ENCODE peak calls at places on chromosomes 7 and 10, in eight cellular contexts. B is sigmoid colon, X is transverse colon, K is esophagus muscularis mucosa, J is GM12878, O is stomach, R is K562, E is upper lobe of left lung. F is an unnamed sample.

GRCh38 chr10:62652114-62652513 is 152.4 kb upstream of the ADO start:
- DNase-seq in B (no peak), X (no peak), K (no peak), J (no peak), O (no peak), R (no peak), E (no peak), F (no peak)

GRCh38 chr7:32679192-32679591 is 183.9 kb downstream of the AVL9 start:
- DNase-seq in B (no peak), X (no peak), K (no peak), J (no peak), O (no peak), R (no peak), E (no peak), F (no peak)

GRCh38 chr10:96333091-96333490 is 25.7 kb downstream of the OPALIN start:
- DNase-seq in B (no peak), X (no peak), K (no peak), J (no peak), O (no peak), R (no peak), E (no peak), F (no peak)

GRCh38 chr10:24901686-24902399 is 50.6 kb downstream of the PRTFDC1 start:
- DNase-seq in B (no peak), X (peak), K (no peak), J (peak), O (peak), R (peak), E (no peak), F (no peak)

GRCh38 chr10:44571701-44572100 is 186.8 kb upstream of the CXCL12 start:
- DNase-seq in B (no peak), X (no peak), K (no peak), J (no peak), O (no peak), R (no peak), E (no peak), F (no peak)

GRCh38 chr7:93327006-93327633 is 95.0 kb downstream of the VPS50 start:
- DNase-seq in B (no peak), X (no peak), K (no peak), J (no peak), O (no peak), R (no peak), E (no peak), F (no peak)

GRCh38 chr7:113015038-113015645 is 71.5 kb downstream of the GPR85 start:
- DNase-seq in B (no peak), X (no peak), K (no peak), J (no peak), O (no peak), R (no peak), E (no peak), F (no peak)

GRCh38 chr7:5670173-5670933 is 111.1 kb downstream of the RNF216 start:
- DNase-seq in B (no peak), X (no peak), K (no peak), J (no peak), O (no peak), R (no peak), E (no peak), F (no peak)

GRCh38 chr7:5831196-5831595 is 49.4 kb upstream of the OCM start:
- DNase-seq in B (no peak), X (no peak), K (no peak), J (no peak), O (no peak), R (no peak), E (no peak), F (no peak)

GRCh38 chr7:122584852-122585251 is 114.1 kb downstream of the RNF133 start:
- DNase-seq in B (no peak), X (no peak), K (no peak), J (no peak), O (no peak), R (no peak), E (no peak), F (no peak)

GRCh38 chr10:96998329-96998888 is 166.3 kb downstream of the LCOR start:
- DNase-seq in B (no peak), X (no peak), K (no peak), J (no peak), O (no peak), R (peak), E (no peak), F (no peak)

GRCh38 chr10:11024596-11024995 is 6.9 kb downstream of the CELF2 start:
- DNase-seq in B (no peak), X (no peak), K (peak), J (no peak), O (no peak), R (no peak), E (no peak), F (no peak)

GRCh38 chr7:100568176-100568935 is 5.3 kb downstream of the SAP25 start:
- DNase-seq in B (no peak), X (peak), K (no peak), J (no peak), O (no peak), R (no peak), E (no peak), F (no peak)

GRCh38 chr7:1555046-1555812 is 776 bp downstream of the TMEM184A start:
- DNase-seq in B (no peak), X (peak), K (no peak), J (no peak), O (peak), R (peak), E (peak), F (no peak)

GRCh38 chr7:1059200-1060091 is 15.1 kb downstream of the GPR146 start:
- DNase-seq in B (no peak), X (peak), K (no peak), J (peak), O (peak), R (peak), E (peak), F (no peak)

GRCh38 chr10:103780242-103781149 is 74.9 kb downstream of the SH3PXD2A start:
- DNase-seq in B (no peak), X (no peak), K (no peak), J (no peak), O (no peak), R (no peak), E (no peak), F (no peak)

GRCh38 chr10:20767028-20767427 is 130.1 kb downstream of the NEBL start:
- DNase-seq in B (no peak), X (no peak), K (no peak), J (no peak), O (no peak), R (no peak), E (no peak), F (no peak)

GRCh38 chr7:23863209-23863798 is 153.3 kb downstream of the STK31 start:
- DNase-seq in B (no peak), X (no peak), K (no peak), J (no peak), O (no peak), R (peak), E (no peak), F (no peak)

GRCh38 chr10:12417341-12417740 is 68.0 kb downstream of the CAMK1D start:
- DNase-seq in B (no peak), X (no peak), K (no peak), J (no peak), O (no peak), R (no peak), E (peak), F (no peak)

GRCh38 chr10:87519582-87519981 is 14.9 kb downstream of the MINPP1 start:
- DNase-seq in B (no peak), X (no peak), K (no peak), J (no peak), O (no peak), R (no peak), E (no peak), F (no peak)

GRCh38 chr10:110010076-110011069 is 2.6 kb downstream of the ADD3 start:
- DNase-seq in B (no peak), X (no peak), K (no peak), J (peak), O (no peak), R (no peak), E (no peak), F (no peak)

GRCh38 chr7:74633451-74633921 is 24.0 kb upstream of the GTF2I start:
- DNase-seq in B (no peak), X (peak), K (no peak), J (no peak), O (peak), R (peak), E (no peak), F (no peak)

GRCh38 chr7:52273685-52274610 is 761.5 kb upstream of the POM121L12 start:
- DNase-seq in B (no peak), X (no peak), K (peak), J (no peak), O (no peak), R (no peak), E (peak), F (no peak)

GRCh38 chr7:142854505-142855400 is at the start of gene EPHB6:
- DNase-seq in B (peak), X (peak), K (no peak), J (no peak), O (peak), R (peak), E (peak), F (peak)

GRCh38 chr7:76314042-76314721 is 11.7 kb downstream of the HSPB1 start:
- DNase-seq in B (peak), X (peak), K (peak), J (peak), O (peak), R (peak), E (peak), F (peak)

GRCh38 chr10:72802291-72803118 is 91.0 kb upstream of the OIT3 start:
- DNase-seq in B (no peak), X (no peak), K (no peak), J (no peak), O (no peak), R (no peak), E (no peak), F (no peak)

GRCh38 chr7:155533827-155534690 is 12.3 kb downstream of the CNPY1 start:
- DNase-seq in B (peak), X (no peak), K (no peak), J (no peak), O (no peak), R (peak), E (no peak), F (no peak)

GRCh38 chr10:24115403-24115802 is 93.5 kb upstream of the KIAA1217 start:
- DNase-seq in B (no peak), X (no peak), K (peak), J (no peak), O (no peak), R (no peak), E (no peak), F (no peak)

DNA sequence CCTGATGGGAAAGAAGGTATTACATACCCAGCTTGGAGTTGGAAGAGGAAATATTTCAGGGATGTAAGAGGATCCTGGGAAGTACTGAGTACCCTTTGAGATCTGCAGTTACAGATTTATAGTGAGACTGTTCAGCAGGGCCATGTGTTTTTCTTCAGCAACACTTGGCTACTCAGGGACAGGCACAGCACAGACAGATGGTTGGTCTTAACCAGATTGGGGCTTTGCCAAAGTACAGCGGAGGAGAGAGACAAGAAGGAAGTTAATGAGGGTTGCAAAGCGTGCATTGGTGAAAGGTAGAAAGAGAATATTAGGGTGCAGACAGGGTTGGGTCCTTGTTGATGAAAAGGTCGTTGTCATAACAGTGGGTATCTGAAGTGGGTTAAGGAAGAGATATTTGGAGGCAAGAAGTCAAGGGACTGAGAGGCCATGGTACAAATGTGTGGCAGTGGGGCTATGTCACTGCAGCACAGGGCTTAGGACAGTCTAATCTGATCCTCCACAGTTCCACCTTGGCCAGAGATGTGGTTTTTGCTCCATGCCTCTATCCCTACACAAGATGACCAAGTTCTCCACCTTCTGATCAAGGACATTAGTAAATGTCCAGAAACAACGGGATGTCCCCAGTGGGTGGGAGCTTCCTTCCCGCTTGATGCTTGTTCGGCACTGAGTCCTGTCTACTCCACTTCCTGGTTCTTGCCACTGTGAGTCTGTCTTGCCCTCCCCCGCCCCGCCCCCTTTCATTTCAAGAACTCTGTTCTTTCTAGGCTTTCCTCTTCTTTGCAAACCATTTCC is 18.9 kb upstream of the DNAJC1 start:
- DNase-seq in B (no peak), X (peak), K (no peak), J (no peak), O (no peak), R (peak), E (no peak), F (no peak)
- TF ChIP-seq EP300 in B (peak), X (no peak), K (no peak), J (no peak), O (no peak), R (no peak), E (peak), F (no peak)

GRCh38 chr7:157299613-157300405 is 37.0 kb upstream of the DNAJB6 start:
- DNase-seq in B (no peak), X (no peak), K (no peak), J (no peak), O (no peak), R (peak), E (peak), F (no peak)
- TF ChIP-seq POLR2AphosphoS5 in B (no peak), X (no peak), K (no peak), J (no peak), O (no peak), R (no peak), E (no peak), F (no peak)

DNA sequence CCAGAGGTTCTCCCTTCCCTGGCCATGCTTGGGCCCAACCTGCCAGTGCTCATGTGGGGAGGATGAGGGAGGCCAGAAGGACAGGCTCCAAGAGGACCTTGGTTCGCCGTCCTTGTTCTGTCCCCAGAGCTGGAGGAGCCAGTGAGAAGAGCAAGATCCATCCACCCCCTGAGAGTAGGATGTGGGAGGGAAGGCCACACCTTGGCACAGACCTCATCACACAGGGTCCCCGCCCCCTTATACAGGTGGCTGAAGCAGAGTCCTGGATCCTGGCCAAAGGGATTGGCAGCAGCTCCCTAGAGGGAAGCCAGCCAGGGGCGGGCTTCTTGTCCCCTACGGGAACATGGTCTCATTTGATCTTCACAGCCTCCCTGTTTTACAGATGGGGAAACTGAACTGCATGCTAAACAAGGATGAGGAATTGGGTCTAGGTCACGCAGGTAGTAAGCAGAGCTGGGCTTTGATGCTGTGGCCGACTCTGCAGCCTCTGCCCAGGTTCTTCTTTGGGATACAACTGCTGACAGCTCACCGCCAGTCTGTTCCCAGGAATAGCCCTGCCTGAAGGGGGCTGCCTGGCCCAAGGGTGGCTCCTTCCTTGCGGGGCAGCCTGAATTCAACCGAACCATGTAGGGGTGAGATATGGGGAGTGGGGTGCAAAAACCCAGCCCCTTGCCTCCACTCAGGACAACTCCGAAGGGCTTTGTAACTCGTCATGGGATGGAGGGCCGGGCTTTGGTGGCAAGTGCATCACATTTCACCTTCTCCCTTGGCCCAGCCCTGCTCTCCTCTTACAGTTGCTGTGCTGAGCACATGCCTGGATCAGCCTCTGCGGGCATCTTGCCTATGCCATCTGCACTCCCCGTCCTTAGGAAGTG is 62.2 kb upstream of the KDM7A start:
- DNase-seq in B (no peak), X (peak), K (no peak), J (no peak), O (peak), R (peak), E (no peak), F (no peak)
- TF ChIP-seq EP300 in B (no peak), X (no peak), K (no peak), J (no peak), O (no peak), R (no peak), E (no peak), F (no peak)

DNA sequence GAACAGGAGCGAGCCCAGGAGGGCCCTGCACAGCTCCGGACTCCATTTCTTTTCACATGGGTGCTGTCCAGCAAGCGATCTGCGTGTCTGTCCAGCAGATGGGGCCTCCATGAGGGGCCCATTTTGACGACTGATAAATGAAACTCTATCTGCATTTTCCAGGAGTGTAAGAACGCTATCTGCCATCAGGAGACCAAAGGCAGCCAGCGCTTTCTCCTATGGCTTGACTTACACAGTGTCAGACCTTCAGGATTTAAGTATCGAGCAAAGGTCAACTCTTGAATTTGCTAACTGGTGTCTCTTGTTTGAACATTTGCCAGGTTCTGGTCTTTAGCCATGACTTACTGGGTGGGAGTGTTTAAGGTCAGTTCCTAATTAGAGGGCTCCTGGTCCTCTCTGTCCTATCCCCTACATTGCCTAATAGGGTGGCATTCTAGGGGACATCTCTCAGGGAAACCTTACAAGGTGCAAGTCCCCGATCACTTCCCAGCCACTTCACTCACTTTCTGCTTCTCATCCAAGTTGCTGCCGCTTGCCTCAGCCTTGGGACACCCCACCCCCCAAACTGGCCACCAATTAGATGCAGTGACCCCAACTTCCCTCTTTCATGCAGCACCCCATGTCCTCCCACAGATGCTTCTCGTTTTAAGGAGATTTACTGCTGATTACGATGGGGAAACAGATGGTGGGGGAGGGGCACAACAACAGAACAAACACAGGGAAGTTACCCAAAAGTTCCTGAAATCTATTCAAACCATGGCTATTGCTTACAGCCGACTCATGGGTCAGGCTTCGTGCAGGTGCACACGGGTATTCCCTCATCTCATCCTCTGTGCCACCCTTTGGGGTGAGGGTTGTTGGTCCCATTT is 20.0 kb downstream of the VSIR start:
- DNase-seq in B (peak), X (peak), K (no peak), J (no peak), O (no peak), R (peak), E (no peak), F (no peak)
- TF ChIP-seq POLR2AphosphoS5 in B (peak), X (no peak), K (no peak), J (no peak), O (peak), R (no peak), E (peak), F (no peak)

GRCh38 chr7:102413071-102413470 is 16.9 kb downstream of the PRKRIP1 start:
- DNase-seq in B (no peak), X (no peak), K (no peak), J (no peak), O (no peak), R (no peak), E (no peak), F (no peak)

GRCh38 chr7:102413611-102414010 is 17.4 kb downstream of the PRKRIP1 start:
- DNase-seq in B (no peak), X (no peak), K (no peak), J (no peak), O (no peak), R (no peak), E (no peak), F (no peak)

GRCh38 chr7:102416406-102416805 is 17.0 kb upstream of the ORAI2 start:
- DNase-seq in B (no peak), X (no peak), K (no peak), J (no peak), O (no peak), R (no peak), E (no peak), F (no peak)

GRCh38 chr7:102417105-102417504 is 16.3 kb upstream of the ORAI2 start:
- DNase-seq in B (no peak), X (no peak), K (no peak), J (no peak), O (no peak), R (no peak), E (no peak), F (no peak)

DNA sequence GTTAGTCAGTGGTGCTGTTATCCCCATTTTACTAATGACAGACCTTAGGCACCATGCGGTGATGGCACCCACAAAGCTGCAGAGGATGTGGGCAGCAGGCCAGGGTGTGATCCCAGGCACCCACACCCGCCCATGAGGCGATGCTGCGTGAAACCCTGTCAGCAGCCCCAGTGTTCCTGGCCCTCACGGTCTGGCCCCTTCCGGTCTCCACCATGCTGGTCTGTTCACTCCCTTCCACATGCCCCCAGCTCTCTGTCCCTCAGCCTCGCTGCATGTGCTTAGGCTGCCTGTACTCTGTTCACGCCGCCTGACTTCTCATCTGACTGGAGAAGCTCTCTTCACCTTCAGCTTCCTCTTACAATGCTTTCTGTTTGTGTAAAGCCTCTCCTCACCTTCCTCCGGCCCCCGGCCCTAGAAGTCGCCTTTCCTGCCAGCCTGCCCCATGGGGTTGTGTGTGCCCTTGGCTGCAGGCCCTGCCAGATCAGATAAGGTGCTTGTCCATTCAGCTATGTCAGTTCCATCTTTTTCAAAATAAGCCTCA is 17.6 kb upstream of the ORAI2 start:
- DNase-seq in B (no peak), X (peak), K (no peak), J (no peak), O (no peak), R (no peak), E (peak), F (no peak)
- TF ChIP-seq EP300 in B (no peak), X (no peak), K (no peak), J (no peak), O (no peak), R (no peak), E (no peak), F (no peak)

GRCh38 chr10:14617125-14617524 is 157.6 kb downstream of the FAM107B start:
- DNase-seq in B (no peak), X (no peak), K (no peak), J (no peak), O (no peak), R (no peak), E (no peak), F (no peak)
- TF ChIP-seq POLR2AphosphoS5 in B (no peak), X (no peak), K (no peak), J (no peak), O (no peak), R (no peak), E (no peak), F (no peak)

DNA sequence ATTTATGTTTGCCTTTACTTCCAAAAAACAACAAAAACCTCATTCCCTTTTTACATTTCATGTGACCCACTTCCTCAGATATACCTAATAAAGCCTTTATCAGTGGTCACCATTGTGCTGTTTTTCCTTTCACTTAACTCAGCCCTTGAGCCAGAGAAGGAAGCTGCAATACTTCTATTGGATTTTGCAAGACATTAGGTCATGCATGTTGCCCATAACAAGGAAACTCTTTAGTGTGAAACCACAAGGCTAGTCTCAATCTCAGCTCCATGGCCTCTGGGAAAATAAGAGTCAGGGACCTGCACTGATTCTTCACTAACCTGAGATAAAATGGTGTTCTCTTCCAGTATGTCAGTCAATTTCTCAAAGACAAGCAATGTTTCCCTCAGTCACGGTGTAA is 27.8 kb downstream of the STEAP4 start:
- DNase-seq in B (no peak), X (no peak), K (no peak), J (no peak), O (no peak), R (no peak), E (no peak), F (no peak)
- TF ChIP-seq EP300 in B (no peak), X (no peak), K (no peak), J (no peak), O (no peak), R (no peak), E (no peak), F (no peak)

F was measured in suprapubic skin.